ENCODE peak calls at places on chromosome 20, in four cellular contexts. One of them, this sample, is unnamed.
A peak's percentile ranks its signal among the peaks of the same experiment; 100 is the strongest.

GRCh38 chr20:17654649-17655285 is 27.3 kb downstream of the RRBP1 start:
- DNase-seq in cardiac muscle cell: peak; percentile 70
- DNase-seq in IMR-90: peak; percentile 52
- DNase-seq in brain microvascular endothelial cell: peak; percentile 45
- DNase-seq in this sample: peak; percentile 66

GRCh38 chr20:19947611-19948264 is 69.4 kb upstream of the NAA20 start:
- DNase-seq in cardiac muscle cell: peak; percentile 76
- DNase-seq in IMR-90: peak; percentile 97
- DNase-seq in brain microvascular endothelial cell: peak; percentile 75
- DNase-seq in this sample: no peak

GRCh38 chr20:50191065-50191565 is 485 bp downstream of the CEBPB start:
- DNase-seq in cardiac muscle cell: no peak
- DNase-seq in IMR-90: no peak
- DNase-seq in brain microvascular endothelial cell: peak; percentile 34
- DNase-seq in this sample: peak; percentile 36

GRCh38 chr20:37417857-37418501 is 72.0 kb downstream of the SRC start:
- DNase-seq in cardiac muscle cell: peak; percentile 28
- DNase-seq in IMR-90: peak; percentile 29
- DNase-seq in brain microvascular endothelial cell: no peak
- DNase-seq in this sample: no peak

GRCh38 chr20:57432874-57433491 is 41.8 kb downstream of the RBM38 start:
- DNase-seq in cardiac muscle cell: peak; percentile 32
- DNase-seq in IMR-90: no peak
- DNase-seq in brain microvascular endothelial cell: no peak
- DNase-seq in this sample: no peak

GRCh38 chr20:58342104-58342945 is 32.8 kb downstream of the RAB22A start:
- DNase-seq in cardiac muscle cell: peak; percentile 35
- DNase-seq in IMR-90: peak; percentile 67
- DNase-seq in brain microvascular endothelial cell: peak; percentile 29
- DNase-seq in this sample: peak; percentile 69

GRCh38 chr20:48190757-48191156 is 405.5 kb upstream of the SULF2 start:
- DNase-seq in cardiac muscle cell: no peak
- DNase-seq in IMR-90: no peak
- DNase-seq in brain microvascular endothelial cell: no peak
- DNase-seq in this sample: no peak

GRCh38 chr20:32972181-32973076 is 31.8 kb downstream of the SUN5 start:
- DNase-seq in cardiac muscle cell: no peak
- DNase-seq in IMR-90: no peak
- DNase-seq in brain microvascular endothelial cell: no peak
- DNase-seq in this sample: peak; percentile 8

GRCh38 chr20:10291564-10292240 is 73.1 kb downstream of the SNAP25 start:
- DNase-seq in cardiac muscle cell: no peak
- DNase-seq in IMR-90: no peak
- DNase-seq in brain microvascular endothelial cell: no peak
- DNase-seq in this sample: no peak

GRCh38 chr20:36498386-36499179 is 42.7 kb upstream of the MYL9 start:
- DNase-seq in cardiac muscle cell: no peak
- DNase-seq in IMR-90: no peak
- DNase-seq in brain microvascular endothelial cell: no peak
- DNase-seq in this sample: no peak

GRCh38 chr20:37378785-37379598 is 33.1 kb downstream of the SRC start:
- DNase-seq in cardiac muscle cell: peak; percentile 51
- DNase-seq in IMR-90: peak; percentile 67
- DNase-seq in brain microvascular endothelial cell: peak; percentile 35
- DNase-seq in this sample: peak; percentile 55

GRCh38 chr20:61262514-61262913 is 10.5 kb downstream of the CDH4 start:
- DNase-seq in cardiac muscle cell: no peak
- DNase-seq in IMR-90: no peak
- DNase-seq in brain microvascular endothelial cell: no peak
- DNase-seq in this sample: no peak

GRCh38 chr20:44543345-44543744 is 21.5 kb upstream of the SERINC3 start:
- DNase-seq in cardiac muscle cell: no peak
- DNase-seq in IMR-90: no peak
- DNase-seq in brain microvascular endothelial cell: no peak
- DNase-seq in this sample: no peak

GRCh38 chr20:12028771-12029170 is 111.1 kb downstream of the BTBD3 start:
- DNase-seq in cardiac muscle cell: no peak
- DNase-seq in IMR-90: no peak
- DNase-seq in brain microvascular endothelial cell: no peak
- DNase-seq in this sample: no peak

GRCh38 chr20:3045042-3045815 is 623 bp upstream of the MRPS26 start:
- DNase-seq in cardiac muscle cell: peak; percentile 80
- DNase-seq in IMR-90: peak; percentile 86
- DNase-seq in brain microvascular endothelial cell: peak; percentile 54
- DNase-seq in this sample: no peak

GRCh38 chr20:2151805-2152727 is 50.4 kb downstream of the STK35 start:
- DNase-seq in cardiac muscle cell: peak; percentile 38
- DNase-seq in IMR-90: peak; percentile 64
- DNase-seq in brain microvascular endothelial cell: no peak
- DNase-seq in this sample: no peak

GRCh38 chr20:9051508-9051907 is 17.4 kb upstream of the PLCB4 start:
- DNase-seq in cardiac muscle cell: peak; percentile 88
- DNase-seq in IMR-90: peak; percentile 99
- DNase-seq in brain microvascular endothelial cell: peak; percentile 95
- DNase-seq in this sample: peak; percentile 93

GRCh38 chr20:57594092-57594911 is 25.9 kb downstream of the ZBP1 start:
- DNase-seq in cardiac muscle cell: peak; percentile 46
- DNase-seq in IMR-90: peak; percentile 8
- DNase-seq in brain microvascular endothelial cell: no peak
- DNase-seq in this sample: peak; percentile 12

GRCh38 chr20:59603727-59604608 is at the start of gene PHACTR3:
- DNase-seq in cardiac muscle cell: no peak
- DNase-seq in IMR-90: no peak
- DNase-seq in brain microvascular endothelial cell: no peak
- DNase-seq in this sample: no peak
- H3K27ac ChIP-seq in cardiac muscle cell: no peak within 1 kb of the TSS
- H3K27ac ChIP-seq in IMR-90: no peak within 1 kb of the TSS
- H3K27ac ChIP-seq in brain microvascular endothelial cell: no peak within 1 kb of the TSS
- H3K27ac ChIP-seq in this sample: no peak within 1 kb of the TSS

GRCh38 chr20:63969851-63970713 is at the start of gene ZNF512B:
- DNase-seq in cardiac muscle cell: peak; percentile 70
- DNase-seq in IMR-90: peak; percentile 50
- DNase-seq in brain microvascular endothelial cell: no peak
- DNase-seq in this sample: no peak

GRCh38 chr20:63970714-63971431 is 1.1 kb upstream of the ZNF512B start:
- DNase-seq in cardiac muscle cell: no peak
- DNase-seq in IMR-90: no peak
- DNase-seq in brain microvascular endothelial cell: no peak
- DNase-seq in this sample: no peak

GRCh38 chr20:63967330-63968135 is 2.2 kb downstream of the ZNF512B start:
- DNase-seq in cardiac muscle cell: no peak
- DNase-seq in IMR-90: no peak
- DNase-seq in brain microvascular endothelial cell: no peak
- DNase-seq in this sample: no peak

GRCh38 chr20:63968136-63968927 is 1.4 kb downstream of the ZNF512B start:
- DNase-seq in cardiac muscle cell: no peak
- DNase-seq in IMR-90: no peak
- DNase-seq in brain microvascular endothelial cell: no peak
- DNase-seq in this sample: no peak

GRCh38 chr20:63968928-63969760 is 586 bp downstream of the ZNF512B start:
- DNase-seq in cardiac muscle cell: no peak
- DNase-seq in IMR-90: no peak
- DNase-seq in brain microvascular endothelial cell: no peak
- DNase-seq in this sample: no peak
- H3K27ac ChIP-seq in cardiac muscle cell: peak overlapping the region; percentile 75
- H3K27ac ChIP-seq in IMR-90: peak overlapping the region; percentile 18
- H3K27ac ChIP-seq in brain microvascular endothelial cell: no peak overlapping the region
- H3K27ac ChIP-seq in this sample: peak overlapping the region; percentile 10

DNA sequence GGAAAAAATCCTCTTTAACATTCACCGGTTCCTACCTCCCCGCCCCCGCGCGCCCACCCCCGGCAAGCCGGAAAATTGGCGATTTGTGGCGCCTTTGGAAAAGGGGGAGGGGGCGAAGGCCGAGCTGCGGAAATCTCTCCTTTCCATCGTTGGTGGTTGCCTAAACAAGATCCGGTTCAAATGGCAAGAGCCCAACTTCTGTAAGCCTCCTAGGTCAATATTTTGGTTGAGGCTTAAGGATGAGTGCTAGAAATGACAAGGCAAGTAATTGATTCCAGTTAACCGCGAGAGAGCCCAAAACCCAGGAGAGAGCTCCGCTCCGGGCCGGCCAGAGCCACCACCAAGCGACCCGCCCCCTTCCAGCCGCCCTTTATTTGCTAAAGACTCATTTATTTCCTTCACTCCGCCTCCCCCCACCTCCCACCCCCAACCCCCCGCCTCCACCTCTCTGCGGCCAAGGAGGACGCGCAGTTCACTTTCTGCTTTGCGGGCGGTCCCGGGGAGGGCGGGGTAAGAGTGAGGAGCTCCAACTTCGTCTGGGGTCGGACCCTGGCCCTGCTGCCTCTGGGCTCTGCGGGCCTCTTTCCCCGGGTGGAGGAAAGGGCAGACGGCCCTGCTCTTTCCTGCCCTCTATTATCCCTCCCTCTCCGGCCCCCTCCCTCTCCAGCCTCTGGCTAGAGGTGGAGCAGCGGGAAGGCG is 838 bp upstream of the NKX2-2 start:
- DNase-seq in cardiac muscle cell: no peak
- DNase-seq in IMR-90: no peak
- DNase-seq in brain microvascular endothelial cell: no peak
- DNase-seq in this sample: no peak
- H3K27ac ChIP-seq in cardiac muscle cell: no peak overlapping the region
- H3K27ac ChIP-seq in IMR-90: no peak overlapping the region
- H3K27ac ChIP-seq in brain microvascular endothelial cell: no peak overlapping the region
- H3K27ac ChIP-seq in this sample: no peak overlapping the region

GRCh38 chr20:62888406-62888805 is 26.8 kb upstream of the TCFL5 start:
- DNase-seq in cardiac muscle cell: no peak
- DNase-seq in IMR-90: no peak
- DNase-seq in brain microvascular endothelial cell: no peak
- DNase-seq in this sample: no peak
- H3K27ac ChIP-seq in cardiac muscle cell: no peak overlapping the region
- H3K27ac ChIP-seq in IMR-90: no peak overlapping the region
- H3K27ac ChIP-seq in brain microvascular endothelial cell: no peak overlapping the region
- H3K27ac ChIP-seq in this sample: no peak overlapping the region

DNA sequence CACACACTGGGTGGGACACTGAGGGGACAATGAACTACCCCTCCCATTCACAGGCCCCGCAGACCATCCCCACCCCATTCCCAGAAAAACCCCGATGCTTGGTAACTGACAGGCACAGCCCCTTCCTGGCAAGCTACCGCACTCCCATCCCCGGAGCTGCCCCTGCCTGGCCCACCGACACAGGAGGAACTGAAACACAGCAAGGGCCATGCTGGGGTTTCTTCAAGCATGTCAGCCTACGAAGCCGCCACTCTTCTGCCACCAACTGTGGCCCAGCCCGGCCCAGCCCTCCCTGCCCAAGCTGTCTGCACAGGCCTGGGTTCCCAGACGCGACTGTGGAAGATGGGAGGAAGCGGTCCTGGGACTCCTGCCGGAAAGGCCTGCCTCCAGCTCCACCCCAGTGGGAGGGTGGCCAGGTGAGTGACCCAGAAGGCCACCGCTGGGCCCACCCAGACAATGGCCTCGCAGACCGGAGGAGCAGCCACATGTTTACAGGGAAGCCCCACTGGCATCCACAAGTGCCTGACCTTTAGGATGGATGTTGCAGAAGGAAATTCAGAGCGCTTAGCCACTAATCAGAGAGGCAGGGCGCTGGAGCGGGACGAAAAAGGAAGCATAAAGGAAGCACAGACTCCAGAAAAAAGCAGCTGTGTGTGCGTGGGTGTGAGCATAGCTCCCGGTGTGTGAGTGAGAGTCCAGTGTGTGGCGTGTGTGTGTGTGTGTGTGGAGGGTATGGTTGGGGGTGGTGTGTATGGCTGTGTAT is 91.5 kb downstream of the PRND start:
- DNase-seq in cardiac muscle cell: peak; percentile 32
- DNase-seq in IMR-90: no peak
- DNase-seq in brain microvascular endothelial cell: no peak
- DNase-seq in this sample: peak; percentile 40
- H3K27ac ChIP-seq in cardiac muscle cell: no peak overlapping the region
- H3K27ac ChIP-seq in IMR-90: no peak overlapping the region
- H3K27ac ChIP-seq in brain microvascular endothelial cell: no peak overlapping the region
- H3K27ac ChIP-seq in this sample: no peak overlapping the region